ENCODE peak calls at places on chromosomes 5 and 9, in five cellular contexts. E is K562, D is HepG2, F is SK-N-SH, N is GM12878. S is an unnamed sample.

GRCh38 chr5:99076600-99077253 is 147.9 kb upstream of the CHD1 start:
- DNase-seq in E (no peak), D (no peak), F (no peak), N (no peak), S (no peak)

GRCh38 chr9:134534661-134535080 is 106.9 kb upstream of the COL5A1 start:
- DNase-seq in E (no peak), D (no peak), F (no peak), N (no peak), S (no peak)

GRCh38 chr5:128470663-128471062 is 67.4 kb downstream of the FBN2 start:
- DNase-seq in E (no peak), D (no peak), F (no peak), N (no peak), S (no peak)

GRCh38 chr5:43156388-43156787 is 35.6 kb upstream of the NIM1K start:
- DNase-seq in E (no peak), D (no peak), F (no peak), N (no peak), S (no peak)

GRCh38 chr5:179792612-179793469 is 945 bp upstream of the LTC4S start:
- DNase-seq in E (no peak), D (no peak), F (no peak), N (no peak), S (no peak)

GRCh38 chr9:135070198-135070951 is 17.1 kb upstream of the OLFM1 start:
- DNase-seq in E (no peak), D (no peak), F (peak), N (no peak), S (no peak)

GRCh38 chr5:178740181-178740557 is 9.7 kb upstream of the ZNF354A start:
- DNase-seq in E (no peak), D (no peak), F (no peak), N (no peak), S (no peak)

GRCh38 chr5:176639981-176640380 is 7.3 kb upstream of the TSPAN17 start:
- DNase-seq in E (no peak), D (no peak), F (no peak), N (no peak), S (no peak)

GRCh38 chr5:107217721-107218130 is 453.0 kb downstream of the EFNA5 start:
- DNase-seq in E (no peak), D (no peak), F (no peak), N (no peak), S (no peak)

GRCh38 chr9:111429175-111429574 is 55.0 kb downstream of the ECPAS start:
- DNase-seq in E (no peak), D (peak), F (no peak), N (no peak), S (no peak)

GRCh38 chr5:87872986-87873385 is 395.7 kb downstream of the TMEM161B start:
- DNase-seq in E (no peak), D (no peak), F (no peak), N (no peak), S (no peak)

GRCh38 chr9:110076894-110077725 is 130.8 kb downstream of the C9orf152 start:
- DNase-seq in E (no peak), D (no peak), F (no peak), N (no peak), S (no peak)

GRCh38 chr5:100496296-100496695 is 38.9 kb upstream of the FAM174A start:
- DNase-seq in E (no peak), D (no peak), F (no peak), N (no peak), S (no peak)
- TF ChIP-seq REST in E (no peak), D (no peak), F (no peak), N (no peak), S (no peak)

GRCh38 chr9:86274821-86275643 is 7.3 kb downstream of the ISCA1 start:
- DNase-seq in E (no peak), D (no peak), F (no peak), N (no peak), S (no peak)

GRCh38 chr9:86277072-86277471 is 5.3 kb downstream of the ISCA1 start:
- DNase-seq in E (no peak), D (no peak), F (no peak), N (no peak), S (no peak)

GRCh38 chr9:86279839-86280238 is 2.5 kb downstream of the ISCA1 start:
- DNase-seq in E (peak), D (no peak), F (no peak), N (no peak), S (no peak)

GRCh38 chr9:86272221-86272620 is 10.1 kb downstream of the ISCA1 start:
- DNase-seq in E (no peak), D (no peak), F (no peak), N (no peak), S (no peak)

DNA sequence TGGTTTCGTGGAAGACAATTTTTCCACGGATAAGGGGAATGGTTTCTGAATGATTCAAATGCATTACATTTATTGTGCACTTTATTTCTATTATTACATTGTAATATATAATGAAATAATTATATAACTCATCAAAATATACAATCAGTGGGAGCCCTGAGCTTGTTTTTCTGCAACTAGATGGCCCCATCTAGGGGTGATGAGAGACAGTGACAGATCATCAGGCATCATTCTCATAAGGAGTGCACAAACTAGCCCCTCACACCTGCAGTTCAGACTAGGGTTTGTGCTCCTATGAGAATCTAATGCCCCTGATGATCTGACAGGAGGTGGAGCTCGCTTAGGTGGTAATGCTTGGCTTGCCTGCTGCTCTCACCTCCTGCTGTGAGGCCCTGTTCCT is 6.4 kb downstream of the ISCA1 start:
- DNase-seq in E (no peak), D (no peak), F (no peak), N (no peak), S (no peak)
- TF ChIP-seq CTCF in E (peak), D (no peak), F (peak), N (peak), S (no peak)

GRCh38 chr9:79254900-79255651 is 316.7 kb upstream of the TLE4 start:
- DNase-seq in E (no peak), D (no peak), F (no peak), N (no peak), S (no peak)
- TF ChIP-seq GABPA in E (no peak), D (no peak), F (no peak), N (no peak), S (no peak)

DNA sequence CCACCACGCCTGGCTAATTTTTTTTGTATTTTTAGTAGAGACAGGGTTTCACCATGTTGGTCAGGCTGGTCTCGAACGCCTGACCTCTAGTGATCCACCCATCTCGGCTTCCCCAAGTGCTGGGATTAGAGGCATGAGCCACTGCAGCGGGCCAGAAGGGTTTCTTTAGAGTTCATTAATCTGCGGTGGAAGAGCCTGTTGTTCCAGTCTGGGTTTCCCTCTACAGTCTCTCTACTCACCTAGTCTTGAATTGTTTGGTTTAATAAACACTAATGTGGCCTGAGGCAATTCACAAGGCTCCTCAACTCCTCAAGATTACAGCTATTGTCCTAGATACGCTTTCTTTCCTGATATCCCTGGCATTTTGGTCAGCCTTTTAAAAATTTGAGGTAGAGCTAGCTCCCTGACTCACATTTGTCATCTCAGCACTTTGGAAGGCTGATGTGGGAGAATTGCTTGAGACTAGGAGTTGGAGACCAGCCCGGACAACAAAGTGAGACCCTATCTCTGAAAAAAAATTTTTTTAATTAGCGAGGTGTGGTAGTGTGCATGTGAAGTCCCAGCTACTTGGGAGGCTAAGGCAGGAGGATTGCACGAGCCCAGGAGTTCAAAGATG is 4.6 kb upstream of the SAR1B start:
- DNase-seq in E (no peak), D (no peak), F (no peak), N (no peak), S (no peak)
- TF ChIP-seq REST in E (no peak), D (no peak), F (no peak), N (no peak), S (no peak)

GRCh38 chr9:137070201-137070905 is at the start of gene SAPCD2:
- DNase-seq in E (peak), D (peak), F (peak), N (no peak), S (peak)
- TF ChIP-seq CTCF in E (no peak), D (no peak), F (no peak), N (no peak), S (no peak)

DNA sequence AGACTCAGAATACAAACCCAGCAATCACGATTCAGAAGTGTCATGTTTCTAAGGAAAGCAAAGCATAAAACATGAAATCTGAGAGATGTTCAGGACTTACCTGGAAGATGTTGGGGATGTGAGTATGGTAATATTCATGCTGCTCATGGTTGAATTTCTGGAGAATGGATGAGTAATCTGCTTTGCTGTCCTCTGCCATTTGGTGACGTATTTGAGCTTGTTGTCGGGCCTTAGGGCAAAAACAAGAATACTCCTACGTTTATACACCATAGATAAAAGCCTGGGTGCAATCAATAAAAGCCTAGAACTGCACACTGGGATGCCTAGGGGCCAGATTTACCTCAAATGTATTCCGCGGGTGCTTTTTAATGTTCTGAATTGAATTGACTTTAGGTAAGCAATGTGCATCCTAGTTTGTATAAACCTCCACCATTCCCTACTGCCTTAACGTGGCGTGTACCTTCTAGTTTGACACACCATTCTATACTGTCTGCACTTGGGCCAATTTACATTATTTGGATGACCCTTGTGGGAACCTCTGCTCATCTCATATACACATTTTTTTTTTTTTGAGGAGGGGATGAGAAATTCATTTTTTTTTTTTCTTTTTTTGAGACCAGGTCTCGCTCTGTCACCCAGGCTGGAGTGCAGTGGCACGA is 94.3 kb downstream of the USP20 start:
- DNase-seq in E (peak), D (no peak), F (no peak), N (no peak), S (no peak)
- TF ChIP-seq GABPA in E (no peak), D (no peak), F (no peak), N (no peak), S (no peak)

GRCh38 chr5:139389701-139390638 is at the start of gene MZB1:
- DNase-seq in E (no peak), D (no peak), F (no peak), N (peak), S (peak)
- TF ChIP-seq REST in E (no peak), D (no peak), F (no peak), N (no peak), S (no peak)

DNA sequence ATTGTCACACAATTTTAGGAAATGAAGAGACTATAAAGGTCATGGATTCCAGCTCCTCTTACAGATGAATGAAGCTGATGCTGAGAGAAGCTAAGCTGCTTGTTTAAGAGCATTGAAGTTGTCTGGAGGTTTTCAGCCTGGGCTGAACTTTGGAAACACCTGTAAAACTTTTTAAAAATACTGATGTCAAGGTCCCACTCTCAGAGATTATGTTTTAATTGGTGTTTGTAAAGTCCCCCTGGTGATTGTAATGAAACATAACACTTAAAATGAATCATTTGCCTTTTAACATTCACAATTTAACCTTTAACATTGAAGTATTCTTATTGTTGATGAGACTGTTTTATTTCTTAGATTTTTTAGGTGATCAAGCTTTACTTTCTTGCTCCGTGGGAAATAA is 16.4 kb downstream of the RAD23B start:
- DNase-seq in E (no peak), D (no peak), F (no peak), N (no peak), S (no peak)
- TF ChIP-seq CTCF in E (no peak), D (no peak), F (peak), N (no peak), S (no peak)

DNA sequence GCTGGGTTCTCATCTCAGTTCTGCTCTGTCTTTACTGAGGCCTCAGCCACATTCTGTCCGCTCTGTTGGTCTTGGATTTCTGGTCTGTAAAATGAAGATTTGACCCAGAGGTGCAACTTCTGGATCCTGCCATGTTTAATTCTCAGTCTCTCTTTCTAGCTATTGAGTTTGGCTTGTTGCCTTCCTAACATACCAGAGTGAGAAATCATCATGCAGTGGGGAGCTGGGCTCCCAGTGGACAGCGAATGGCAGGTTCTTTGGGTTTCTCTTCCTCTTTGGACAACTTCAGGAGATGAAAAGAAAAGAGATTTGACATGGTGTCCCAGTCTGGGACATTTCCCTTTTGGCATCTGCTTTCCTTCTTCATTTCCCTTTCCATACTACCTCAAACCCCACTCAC is 334.7 kb downstream of the ACTL7B start:
- DNase-seq in E (no peak), D (no peak), F (no peak), N (no peak), S (no peak)
- TF ChIP-seq GABPA in E (no peak), D (no peak), F (no peak), N (no peak), S (no peak)

GRCh38 chr9:106861585-106862114 is 1.3 kb upstream of the ZNF462 start:
- DNase-seq in E (no peak), D (no peak), F (peak), N (no peak), S (no peak)
- TF ChIP-seq REST in E (no peak), D (no peak), F (no peak), N (no peak), S (no peak)